ENCODE peak calls at places on chromosomes 6 and 20, in ten cellular contexts. V, W, K, G, B, H, R, Q, L and S are unnamed samples.

GRCh38 chr6:146546440-146546839 is 2.8 kb downstream of the RAB32 start:
- DNase-seq in K (no peak), G (no peak), Q (no peak), V (no peak), W (peak; percentile 72), B (no peak), R (peak; percentile 24), H (peak; percentile 11), L (no peak), S (no peak)

GRCh38 chr20:42341654-42342053 is 723.5 kb upstream of the CHD6 start:
- DNase-seq in W (no peak), V (no peak), G (no peak), B (no peak), Q (no peak), R (no peak), K (no peak), H (no peak), L (no peak), S (no peak)

GRCh38 chr6:124854338-124854922 is 107.8 kb upstream of the RNF217 start:
- DNase-seq in B (no peak), V (no peak), L (no peak), H (no peak), Q (no peak), G (no peak), W (no peak), K (no peak), R (no peak), S (no peak)

GRCh38 chr6:134002821-134003220 is 49.6 kb downstream of the SLC2A12 start:
- DNase-seq in G (no peak), W (no peak), K (no peak), H (no peak), Q (no peak), V (no peak), R (no peak), L (no peak), B (no peak), S (no peak)

GRCh38 chr6:157469378-157469777 is 88.4 kb downstream of the ZDHHC14 start:
- DNase-seq in K (no peak), R (no peak), Q (no peak), G (no peak), W (no peak), H (no peak), L (no peak), B (no peak), V (no peak), S (no peak)

GRCh38 chr6:44454198-44454597 is 66.7 kb downstream of the CDC5L start:
- DNase-seq in Q (no peak), W (no peak), L (no peak), K (no peak), R (no peak), V (no peak), B (no peak), H (no peak), G (no peak), S (no peak)

GRCh38 chr6:150891886-150892485 is 26.5 kb downstream of the MTHFD1L start:
- DNase-seq in G (peak; percentile 77), B (peak; percentile 71), K (no peak), R (peak; percentile 69), V (peak; percentile 65), L (peak; percentile 82), Q (peak; percentile 62), H (peak; percentile 81), W (peak; percentile 74), S (no peak)

GRCh38 chr20:63653974-63654680 is 903 bp upstream of the STMN3 start:
- DNase-seq in L (no peak), Q (no peak), V (no peak), G (no peak), R (no peak), H (no peak), W (no peak), K (no peak), B (no peak), S (peak; percentile 61)

GRCh38 chr6:146246028-146246427 is 217.2 kb downstream of the GRM1 start:
- DNase-seq in G (no peak), W (no peak), L (no peak), R (no peak), Q (no peak), V (no peak), K (no peak), H (no peak), B (no peak), S (no peak)

GRCh38 chr20:14963262-14963663 is 625.9 kb upstream of the FLRT3 start:
- DNase-seq in G (no peak), H (no peak), W (no peak), R (peak; percentile 35), K (no peak), B (no peak), L (no peak), V (no peak), Q (peak; percentile 31), S (no peak)

GRCh38 chr6:125639621-125640020 is 109.8 kb upstream of the HEY2 start:
- DNase-seq in H (no peak), G (no peak), K (no peak), V (no peak), W (no peak), Q (no peak), R (no peak), L (no peak), B (no peak), S (no peak)

GRCh38 chr20:3407426-3408250 is at the start of gene DNAAF9:
- DNase-seq in V (peak; percentile 70), K (no peak), R (peak; percentile 81), Q (peak; percentile 76), L (peak; percentile 89), W (no peak), G (peak; percentile 72), B (peak; percentile 81), H (peak; percentile 80), S (peak; percentile 92)

GRCh38 chr6:138250513-138251247 is 32.4 kb upstream of the PBOV1 start:
- DNase-seq in W (no peak), Q (peak; percentile 77), K (no peak), G (no peak), V (peak; percentile 59), H (no peak), L (no peak), B (peak; percentile 85), R (no peak), S (no peak)

GRCh38 chr20:34011275-34011674 is 17.6 kb downstream of the RALY start:
- DNase-seq in K (no peak), Q (no peak), B (no peak), R (no peak), G (no peak), H (no peak), W (no peak), L (no peak), V (no peak), S (no peak)

GRCh38 chr20:34013532-34013931 is 19.8 kb downstream of the RALY start:
- DNase-seq in R (no peak), K (no peak), L (no peak), Q (no peak), H (no peak), B (no peak), G (no peak), W (no peak), V (no peak), S (no peak)

GRCh38 chr20:34012735-34013134 is 19.0 kb downstream of the RALY start:
- DNase-seq in K (no peak), B (no peak), Q (no peak), W (no peak), R (no peak), V (no peak), G (no peak), H (no peak), L (no peak), S (no peak)

GRCh38 chr20:34010405-34010895 is 16.7 kb downstream of the RALY start:
- DNase-seq in L (no peak), K (no peak), G (no peak), V (no peak), B (no peak), R (no peak), H (peak; percentile 95), W (no peak), Q (no peak), S (no peak)

GRCh38 chr20:34012330-34012729 is 18.6 kb downstream of the RALY start:
- DNase-seq in R (no peak), B (no peak), W (no peak), Q (no peak), V (no peak), G (no peak), H (peak; percentile 47), K (no peak), L (no peak), S (no peak)
- H3K4me1 ChIP-seq in R (peaks cover 96% of the 10 kb centered on the region), B (peaks cover 98% of the 10 kb centered on the region), W (peaks cover 13% of the 10 kb centered on the region), Q (no peaks in the 10 kb centered on the region), V (peaks cover 2% of the 10 kb centered on the region), G (peaks cover 100% of the 10 kb centered on the region), H (peaks cover 88% of the 10 kb centered on the region), K (peaks cover 93% of the 10 kb centered on the region), L (peaks cover 74% of the 10 kb centered on the region), S (peaks cover 96% of the 10 kb centered on the region)

GRCh38 chr6:159692303-159693127 is 526 bp downstream of the SOD2 start:
- DNase-seq in B (peak; percentile 62), G (peak; percentile 71), H (peak; percentile 51), K (no peak), R (peak; percentile 41), L (peak; percentile 80), Q (peak; percentile 54), W (no peak), V (no peak), S (peak; percentile 93)

GRCh38 chr6:159691133-159691962 is 1.7 kb downstream of the SOD2 start:
- DNase-seq in V (no peak), W (peak; percentile 64), R (peak; percentile 93), B (no peak), Q (peak; percentile 48), K (no peak), G (no peak), H (peak; percentile 52), L (no peak), S (no peak)

GRCh38 chr6:159691963-159692287 is 1.1 kb downstream of the SOD2 start:
- DNase-seq in H (peak; percentile 16), G (no peak), R (peak; percentile 34), Q (no peak), L (no peak), K (no peak), W (no peak), V (no peak), B (no peak), S (peak; percentile 77)

GRCh38 chr6:159693894-159694545 is 979 bp upstream of the SOD2 start:
- DNase-seq in K (no peak), R (peak; percentile 73), H (peak; percentile 42), G (peak; percentile 71), W (no peak), Q (peak; percentile 73), V (no peak), B (peak; percentile 52), L (peak; percentile 85), S (no peak)

GRCh38 chr6:159693128-159693893 is at the start of gene SOD2:
- DNase-seq in V (peak; percentile 74), H (peak; percentile 90), R (peak; percentile 89), K (no peak), Q (peak; percentile 76), B (peak; percentile 89), L (peak; percentile 93), W (no peak), G (peak; percentile 90), S (peak; percentile 97)
- TF ChIP-seq POLR2AphosphoS5 in V (peak; percentile 79), H (peak; percentile 87), R (peak; percentile 92), K (peak; percentile 99), Q (peak; percentile 73), B (peak; percentile 97), L (peak; percentile 97), W (peak; percentile 87), G (peak; percentile 96), S (peak; percentile 96)

GRCh38 chr6:56542367-56543331 is 100.0 kb downstream of the DST start:
- DNase-seq in H (peak; percentile 96), K (peak; percentile 96), Q (peak; percentile 94), W (peak; percentile 92), G (peak; percentile 94), L (peak; percentile 99), B (peak; percentile 89), R (peak; percentile 98), V (peak; percentile 88), S (peak; percentile 92)
- TF ChIP-seq CTCF in H (peak; percentile 40), K (peak; percentile 36), Q (peak; percentile 17), W (peak; percentile 29), G (no peak), L (no peak), B (peak; percentile 19), R (peak; percentile 85), V (no peak), S (no peak)

GRCh38 chr6:34551720-34552119 is 4.4 kb downstream of the SPDEF start:
- DNase-seq in G (no peak), B (no peak), H (no peak), K (no peak), R (no peak), W (no peak), L (no peak), V (no peak), Q (no peak), S (no peak)
- H3K4me1 ChIP-seq in G (peaks cover 23% of the 10 kb centered on the region), B (peaks cover 67% of the 10 kb centered on the region), H (no peaks in the 10 kb centered on the region), K (peaks cover 7% of the 10 kb centered on the region), R (peaks cover 25% of the 10 kb centered on the region), W (peaks cover 26% of the 10 kb centered on the region), L (peaks cover 4% of the 10 kb centered on the region), V (no peaks in the 10 kb centered on the region), Q (peaks cover 30% of the 10 kb centered on the region), S (peaks cover 6% of the 10 kb centered on the region)